ENCODE peak calls at places on chromosomes 7 and 10, in five cellular contexts. C, R, Y, H and M are unnamed samples. For H3K36me3, the result is how much of the 10 kb centered on the place peaks cover.

GRCh38 chr7:53191296-53191695 is 155.9 kb downstream of the POM121L12 start:
- DNase-seq in H (no peak), C (no peak), Y (no peak), R (no peak), M (no peak)

GRCh38 chr7:104980440-104980839 is 33.6 kb upstream of the KMT2E start:
- DNase-seq in H (no peak), Y (peak), C (no peak), R (no peak), M (no peak)

GRCh38 chr10:54800677-54801480 is at the start of gene PCDH15:
- DNase-seq in Y (peak), H (no peak), R (no peak), C (no peak), M (no peak)

GRCh38 chr7:102897856-102898531 is 14.8 kb upstream of the LRRC17 start:
- DNase-seq in H (no peak), Y (no peak), C (no peak), R (no peak), M (no peak)

GRCh38 chr10:70551971-70552422 is 50.5 kb downstream of the PRF1 start:
- DNase-seq in H (no peak), Y (peak), R (no peak), C (no peak), M (no peak)

GRCh38 chr10:127035827-127036226 is 130.6 kb downstream of the DOCK1 start:
- DNase-seq in Y (no peak), H (no peak), C (no peak), R (no peak), M (no peak)

GRCh38 chr10:103716206-103717160 is 138.9 kb downstream of the SH3PXD2A start:
- DNase-seq in H (no peak), R (no peak), C (no peak), Y (no peak), M (no peak)

GRCh38 chr10:132535065-132535651 is 2.4 kb upstream of the INPP5A start:
- DNase-seq in H (peak), Y (no peak), C (peak), R (no peak), M (peak)

GRCh38 chr10:102401735-102402511 is 6.4 kb downstream of the NFKB2 start:
- DNase-seq in H (no peak), C (no peak), R (no peak), Y (peak), M (no peak)

GRCh38 chr10:84214046-84214572 is 11.2 kb downstream of the LRIT2 start:
- DNase-seq in Y (no peak), H (no peak), R (no peak), C (no peak), M (no peak)

GRCh38 chr10:86388119-86388704 is 21.6 kb upstream of the GRID1 start:
- DNase-seq in R (no peak), Y (no peak), C (no peak), H (no peak), M (no peak)

GRCh38 chr10:123909866-123910265 is 18.3 kb upstream of the CPXM2 start:
- DNase-seq in C (no peak), R (no peak), H (no peak), Y (no peak), M (no peak)

GRCh38 chr10:11880169-11881027 is 57.2 kb downstream of the PROSER2 start:
- DNase-seq in R (no peak), C (no peak), Y (no peak), H (no peak), M (no peak)

GRCh38 chr7:83947260-83947659 is 247.3 kb downstream of the SEMA3A start:
- DNase-seq in Y (peak), H (no peak), R (no peak), C (no peak), M (no peak)

GRCh38 chr10:15316877-15317464 is 54.1 kb downstream of the FAM171A1 start:
- DNase-seq in C (no peak), R (no peak), Y (no peak), H (no peak), M (no peak)

GRCh38 chr10:78002541-78003284 is 26.6 kb downstream of the POLR3A start:
- DNase-seq in R (no peak), H (no peak), C (no peak), Y (peak), M (no peak)

GRCh38 chr10:78000956-78001472 is 28.3 kb downstream of the POLR3A start:
- DNase-seq in R (no peak), H (no peak), C (no peak), Y (no peak), M (no peak)

GRCh38 chr10:78007172-78007571 is 22.1 kb downstream of the POLR3A start:
- DNase-seq in R (no peak), C (no peak), H (no peak), Y (no peak), M (no peak)

GRCh38 chr10:78000206-78000605 is 29.1 kb downstream of the POLR3A start:
- DNase-seq in H (no peak), C (no peak), Y (no peak), R (no peak), M (no peak)

DNA sequence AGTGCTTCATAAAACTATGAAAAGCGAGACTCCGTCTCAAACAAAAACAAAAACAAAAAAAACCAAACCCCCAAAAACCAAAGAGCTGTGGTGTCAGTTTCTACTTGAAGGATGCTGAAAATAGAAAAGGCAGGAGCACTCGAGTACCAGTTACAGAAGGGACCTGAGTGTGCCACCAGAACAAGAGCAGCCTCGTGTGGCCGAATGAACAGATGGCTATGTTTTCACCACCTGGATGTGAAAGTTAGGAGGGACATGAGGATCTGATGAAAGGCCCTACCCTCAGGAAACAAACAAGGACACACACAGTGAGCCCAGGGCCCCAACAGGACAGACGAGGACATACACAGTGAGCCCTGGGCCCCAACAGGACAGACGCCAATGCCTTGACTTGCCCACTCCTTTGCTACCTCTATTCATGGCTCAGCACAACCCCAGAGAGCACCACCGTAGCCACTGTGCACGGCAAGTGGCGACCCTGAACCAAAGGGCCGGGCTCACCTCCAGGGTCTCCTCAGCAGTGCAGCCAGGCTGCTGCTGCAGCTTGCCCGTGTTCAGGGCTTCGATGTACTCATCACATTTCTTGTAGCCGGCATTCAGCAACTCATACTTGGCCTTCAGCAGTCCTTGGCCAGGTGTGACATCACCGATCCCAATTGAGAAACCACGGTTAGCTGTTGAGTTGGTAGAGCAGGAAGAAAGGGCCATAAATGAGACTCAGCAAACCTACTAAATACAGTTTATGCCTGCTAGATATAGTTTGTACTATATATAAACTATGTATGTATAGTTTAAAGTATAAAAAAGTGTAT is 24.9 kb downstream of the POLR3A start:
- DNase-seq in C (no peak), Y (no peak), R (no peak), H (no peak), M (no peak)
- H3K36me3 ChIP-seq in C (half or more), Y (half or more), R (half or more), H (under half), M (half or more)

GRCh38 chr10:88987840-88988239 is 2.8 kb upstream of the FAS start:
- DNase-seq in R (no peak), Y (no peak), C (no peak), H (no peak), M (no peak)

GRCh38 chr10:88984525-88984924 is 6.1 kb upstream of the FAS start:
- DNase-seq in C (no peak), R (no peak), Y (no peak), H (no peak), M (no peak)

GRCh38 chr10:88989423-88989822 is 1.2 kb upstream of the FAS start:
- DNase-seq in Y (no peak), C (no peak), H (no peak), R (no peak), M (no peak)

GRCh38 chr10:88987243-88987726 is 3.3 kb upstream of the FAS start:
- DNase-seq in C (no peak), H (no peak), R (no peak), Y (no peak), M (no peak)

GRCh38 chr10:88986549-88987242 is 3.9 kb upstream of the FAS start:
- DNase-seq in H (peak), C (no peak), R (no peak), Y (peak), M (no peak)
- H3K27ac ChIP-seq in H (no peak), C (peak), R (peak), Y (no peak), M (peak)

GRCh38 chr7:157016024-157016351 is 5.5 kb upstream of the MNX1 start:
- DNase-seq in R (no peak), C (no peak), H (no peak), Y (no peak), M (no peak)
- H3K36me3 ChIP-seq in R (under half), C (under half), H (under half), Y (under half), M (under half)

GRCh38 chr7:140062528-140063299 is at the start of gene PARP12:
- DNase-seq in H (peak), C (peak), R (no peak), Y (peak), M (peak)
- H3K27ac ChIP-seq in H (peak), C (peak), R (no peak), Y (peak), M (peak)

GRCh38 chr10:33333260-33334169 is 952 bp downstream of the NRP1 start:
- DNase-seq in R (no peak), Y (peak), H (no peak), C (no peak), M (no peak)
- H3K36me3 ChIP-seq in R (under half), Y (under half), H (under half), C (under half), M (under half)

DNA sequence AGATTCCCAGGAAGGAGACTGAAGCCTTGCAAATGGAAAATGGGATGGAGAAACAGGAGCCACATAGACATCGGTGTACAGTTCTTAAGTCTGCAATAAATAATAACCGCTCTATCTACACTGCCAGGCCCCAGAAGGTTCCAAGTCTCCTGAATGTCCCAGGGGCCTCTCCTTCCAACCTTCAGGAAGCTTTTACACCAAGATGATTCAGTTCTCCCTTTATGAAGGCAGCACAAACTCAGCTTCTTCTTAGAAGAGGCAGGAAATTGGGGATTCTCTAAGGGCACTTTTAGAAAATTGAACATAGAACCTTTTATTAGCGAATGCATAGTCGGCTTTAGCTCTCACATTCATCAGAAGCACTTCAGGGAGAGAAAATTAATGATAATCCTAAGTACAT is 130.8 kb upstream of the LYZL1 start:
- DNase-seq in H (no peak), C (no peak), R (no peak), Y (no peak), M (no peak)
- H3K27ac ChIP-seq in H (no peak), C (no peak), R (no peak), Y (no peak), M (no peak)

GRCh38 chr7:50262916-50263690 is 41.4 kb upstream of the IKZF1 start:
- DNase-seq in R (no peak), Y (no peak), H (no peak), C (no peak), M (no peak)
- H3K36me3 ChIP-seq in R (under half), Y (under half), H (under half), C (under half), M (under half)

GRCh38 chr7:12647364-12648219 is 39.8 kb upstream of the ARL4A start:
- DNase-seq in C (no peak), R (no peak), Y (peak), H (no peak), M (no peak)

GRCh38 chr7:12646139-12646538 is 41.3 kb upstream of the ARL4A start:
- DNase-seq in R (no peak), H (no peak), C (no peak), Y (no peak), M (no peak)

GRCh38 chr7:12648704-12649261 is 38.6 kb upstream of the ARL4A start:
- DNase-seq in R (no peak), H (no peak), Y (no peak), C (no peak), M (no peak)

GRCh38 chr7:12650080-12650479 is 37.4 kb upstream of the ARL4A start:
- DNase-seq in Y (no peak), C (no peak), R (no peak), H (no peak), M (no peak)

DNA sequence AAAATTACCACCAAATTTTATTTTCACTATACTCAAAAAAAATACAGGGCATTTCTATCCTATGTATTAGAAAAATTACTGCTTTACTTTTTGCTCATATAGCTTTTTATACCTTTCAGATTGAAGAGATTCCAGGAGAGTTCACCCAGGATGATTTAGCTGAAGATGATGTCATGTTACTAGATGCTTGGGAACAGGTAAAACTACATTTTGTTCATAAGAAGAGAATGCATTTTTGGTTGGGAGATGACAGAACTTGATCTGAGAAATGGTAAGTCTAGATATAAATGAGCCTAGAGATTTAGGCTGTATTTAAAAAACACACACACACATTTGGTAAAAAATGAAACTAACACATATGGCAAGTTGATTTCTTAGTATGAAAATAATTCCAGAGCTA is 38.1 kb upstream of the ARL4A start:
- DNase-seq in R (no peak), C (no peak), H (no peak), Y (no peak), M (no peak)
- H3K27ac ChIP-seq in R (no peak), C (no peak), H (no peak), Y (no peak), M (no peak)